ENCODE peak calls at places on chromosomes 11 and 22, in four cellular contexts. K is K562, W is WTC11, G is HepG2. M is an unnamed sample.

GRCh38 chr22:18091916-18092526 is 14.2 kb downstream of the PEX26 start:
- DNase-seq in K (no peak), W (no peak), G (peak; percentile 76), M (no peak)

GRCh38 chr11:111733009-111733408 is 33.2 kb downstream of the PPP2R1B start:
- DNase-seq in W (no peak), K (no peak), G (no peak), M (no peak)

GRCh38 chr11:72712876-72713275 is 38.7 kb upstream of the PDE2A start:
- DNase-seq in W (no peak), G (no peak), K (no peak), M (no peak)

GRCh38 chr22:38844661-38845367 is 986 bp upstream of the NPTXR start:
- DNase-seq in K (no peak), G (no peak), W (no peak), M (no peak)

GRCh38 chr11:130711193-130711592 is 205.1 kb downstream of the SNX19 start:
- DNase-seq in K (no peak), G (no peak), W (no peak), M (no peak)

GRCh38 chr11:107929611-107930200 is 1.5 kb downstream of the RAB39A start:
- DNase-seq in K (no peak), G (no peak), W (no peak), M (no peak)

GRCh38 chr11:80855975-80856524 is 1415.2 kb upstream of the TENM4 start:
- DNase-seq in G (no peak), K (no peak), W (no peak), M (no peak)

GRCh38 chr11:93730108-93731107 is 10.9 kb downstream of the TAF1D start:
- DNase-seq in K (no peak), G (no peak), W (no peak), M (no peak)

GRCh38 chr11:74671520-74672196 is 59.6 kb downstream of the CHRDL2 start:
- DNase-seq in W (no peak), K (no peak), G (no peak), M (no peak)

GRCh38 chr22:37472418-37473006 is 13.7 kb downstream of the MFNG start:
- DNase-seq in G (peak; percentile 46), K (peak; percentile 56), W (peak; percentile 79), M (peak; percentile 71)

GRCh38 chr11:35582033-35582432 is 36.2 kb upstream of the FJX1 start:
- DNase-seq in G (no peak), W (no peak), K (no peak), M (no peak)
- TF ChIP-seq ELF4 in G (no peak), W (no peak), K (no peak), M (no peak)

GRCh38 chr11:116731821-116732739 is 40.7 kb downstream of the BUD13 start:
- DNase-seq in G (no peak), K (no peak), W (peak; percentile 62), M (no peak)
- TF ChIP-seq ELF4 in G (no peak), K (no peak), W (no peak), M (no peak)

GRCh38 chr11:9716275-9717039 is 52.6 kb downstream of the SWAP70 start:
- DNase-seq in G (no peak), K (peak; percentile 12), W (no peak), M (no peak)
- TF ChIP-seq ELF4 in G (no peak), K (no peak), W (no peak), M (no peak)

GRCh38 chr22:48496987-48497650 is 1330.6 kb downstream of the BRD1 start:
- DNase-seq in W (peak; percentile 55), G (no peak), K (no peak), M (no peak)

GRCh38 chr22:48498526-48499331 is 1328.9 kb downstream of the BRD1 start:
- DNase-seq in G (no peak), K (no peak), W (no peak), M (no peak)

GRCh38 chr22:48500481-48501230 is 1327.0 kb downstream of the BRD1 start:
- DNase-seq in K (no peak), W (no peak), G (no peak), M (no peak)

GRCh38 chr22:48501231-48501750 is 1326.4 kb downstream of the BRD1 start:
- DNase-seq in W (no peak), G (no peak), K (no peak), M (no peak)

GRCh38 chr22:48499456-48500425 is 1327.9 kb downstream of the BRD1 start:
- DNase-seq in K (no peak), W (no peak), G (no peak), M (no peak)
- TF ChIP-seq ELF4 in K (no peak), W (no peak), G (no peak), M (no peak)